ENCODE peak calls at places on chromosomes 11 and 22, in seven cellular contexts. One of them, this sample, is unnamed.

GRCh38 chr11:115502636-115503082 is 1.6 kb downstream of the CADM1 start:
- DNase-seq in activated CD4-positive, alpha-beta T cell treated with anti-CD3 and anti-CD28 coated beads, Interleukin-2, amount 50 U/mL, for 1 hour: no peak
- DNase-seq in K562: no peak
- DNase-seq in amygdala: no peak
- DNase-seq in AG04450: no peak
- DNase-seq in naive B cell: no peak
- DNase-seq in stomach: no peak
- DNase-seq in this sample: no peak

GRCh38 chr11:106482920-106483761 is 405.7 kb downstream of the AASDHPPT start:
- DNase-seq in activated CD4-positive, alpha-beta T cell treated with anti-CD3 and anti-CD28 coated beads, Interleukin-2, amount 50 U/mL, for 1 hour: no peak
- DNase-seq in K562: no peak
- DNase-seq in amygdala: no peak
- DNase-seq in AG04450: peak; percentile 49
- DNase-seq in naive B cell: no peak
- DNase-seq in stomach: no peak
- DNase-seq in this sample: no peak

GRCh38 chr11:61347916-61348461 is 13.7 kb downstream of the CYB561A3 start:
- DNase-seq in activated CD4-positive, alpha-beta T cell treated with anti-CD3 and anti-CD28 coated beads, Interleukin-2, amount 50 U/mL, for 1 hour: no peak
- DNase-seq in K562: no peak
- DNase-seq in amygdala: no peak
- DNase-seq in AG04450: no peak
- DNase-seq in naive B cell: no peak
- DNase-seq in stomach: no peak
- DNase-seq in this sample: no peak

GRCh38 chr11:68471360-68472340 is 11.1 kb downstream of the PPP6R3 start:
- DNase-seq in activated CD4-positive, alpha-beta T cell treated with anti-CD3 and anti-CD28 coated beads, Interleukin-2, amount 50 U/mL, for 1 hour: peak; percentile 21
- DNase-seq in K562: no peak
- DNase-seq in amygdala: no peak
- DNase-seq in AG04450: no peak
- DNase-seq in naive B cell: no peak
- DNase-seq in stomach: no peak
- DNase-seq in this sample: no peak

GRCh38 chr11:7673724-7674434 is 579 bp upstream of the CYB5R2 start:
- DNase-seq in activated CD4-positive, alpha-beta T cell treated with anti-CD3 and anti-CD28 coated beads, Interleukin-2, amount 50 U/mL, for 1 hour: no peak
- DNase-seq in K562: peak; percentile 33
- DNase-seq in amygdala: no peak
- DNase-seq in AG04450: no peak
- DNase-seq in naive B cell: no peak
- DNase-seq in stomach: peak; percentile 63
- DNase-seq in this sample: peak; percentile 22

GRCh38 chr22:46057762-46058420 is 80.9 kb upstream of the WNT7B start:
- DNase-seq in activated CD4-positive, alpha-beta T cell treated with anti-CD3 and anti-CD28 coated beads, Interleukin-2, amount 50 U/mL, for 1 hour: no peak
- DNase-seq in K562: no peak
- DNase-seq in amygdala: no peak
- DNase-seq in AG04450: no peak
- DNase-seq in naive B cell: peak; percentile 72
- DNase-seq in stomach: peak; percentile 57
- DNase-seq in this sample: peak; percentile 53

GRCh38 chr22:40175571-40176105 is 2.1 kb upstream of the TNRC6B start:
- DNase-seq in activated CD4-positive, alpha-beta T cell treated with anti-CD3 and anti-CD28 coated beads, Interleukin-2, amount 50 U/mL, for 1 hour: no peak
- DNase-seq in K562: no peak
- DNase-seq in amygdala: no peak
- DNase-seq in AG04450: no peak
- DNase-seq in naive B cell: no peak
- DNase-seq in stomach: no peak
- DNase-seq in this sample: no peak

GRCh38 chr11:133041165-133041564 is 491.1 kb downstream of the OPCML start:
- DNase-seq in activated CD4-positive, alpha-beta T cell treated with anti-CD3 and anti-CD28 coated beads, Interleukin-2, amount 50 U/mL, for 1 hour: no peak
- DNase-seq in K562: no peak
- DNase-seq in amygdala: no peak
- DNase-seq in AG04450: no peak
- DNase-seq in naive B cell: no peak
- DNase-seq in stomach: no peak
- DNase-seq in this sample: no peak

GRCh38 chr11:48193876-48194275 is 22.7 kb upstream of the OR4B1 start:
- DNase-seq in activated CD4-positive, alpha-beta T cell treated with anti-CD3 and anti-CD28 coated beads, Interleukin-2, amount 50 U/mL, for 1 hour: no peak
- DNase-seq in K562: no peak
- DNase-seq in amygdala: no peak
- DNase-seq in AG04450: peak; percentile 52
- DNase-seq in naive B cell: no peak
- DNase-seq in stomach: no peak
- DNase-seq in this sample: no peak

GRCh38 chr11:62352355-62353336 is 15.4 kb downstream of the ASRGL1 start:
- DNase-seq in activated CD4-positive, alpha-beta T cell treated with anti-CD3 and anti-CD28 coated beads, Interleukin-2, amount 50 U/mL, for 1 hour: no peak
- DNase-seq in K562: no peak
- DNase-seq in amygdala: no peak
- DNase-seq in AG04450: no peak
- DNase-seq in naive B cell: no peak
- DNase-seq in stomach: no peak
- DNase-seq in this sample: no peak

GRCh38 chr22:37443977-37444376 is 16.7 kb upstream of the ELFN2 start:
- DNase-seq in activated CD4-positive, alpha-beta T cell treated with anti-CD3 and anti-CD28 coated beads, Interleukin-2, amount 50 U/mL, for 1 hour: no peak
- DNase-seq in K562: no peak
- DNase-seq in amygdala: no peak
- DNase-seq in AG04450: no peak
- DNase-seq in naive B cell: no peak
- DNase-seq in stomach: no peak
- DNase-seq in this sample: no peak

GRCh38 chr11:33770236-33770635 is 4.1 kb downstream of the FBXO3 start:
- DNase-seq in activated CD4-positive, alpha-beta T cell treated with anti-CD3 and anti-CD28 coated beads, Interleukin-2, amount 50 U/mL, for 1 hour: no peak
- DNase-seq in K562: no peak
- DNase-seq in amygdala: no peak
- DNase-seq in AG04450: no peak
- DNase-seq in naive B cell: no peak
- DNase-seq in stomach: no peak
- DNase-seq in this sample: no peak

GRCh38 chr11:27916541-27917100 is 191.3 kb downstream of the KIF18A start:
- DNase-seq in activated CD4-positive, alpha-beta T cell treated with anti-CD3 and anti-CD28 coated beads, Interleukin-2, amount 50 U/mL, for 1 hour: no peak
- DNase-seq in K562: no peak
- DNase-seq in amygdala: no peak
- DNase-seq in AG04450: no peak
- DNase-seq in naive B cell: no peak
- DNase-seq in stomach: no peak
- DNase-seq in this sample: no peak

GRCh38 chr11:88345408-88345807 is 7.9 kb upstream of the CTSC start:
- DNase-seq in activated CD4-positive, alpha-beta T cell treated with anti-CD3 and anti-CD28 coated beads, Interleukin-2, amount 50 U/mL, for 1 hour: no peak
- DNase-seq in K562: no peak
- DNase-seq in amygdala: no peak
- DNase-seq in AG04450: no peak
- DNase-seq in naive B cell: no peak
- DNase-seq in stomach: no peak
- DNase-seq in this sample: no peak

GRCh38 chr11:87966744-87967143 is 208.5 kb downstream of the RAB38 start:
- DNase-seq in activated CD4-positive, alpha-beta T cell treated with anti-CD3 and anti-CD28 coated beads, Interleukin-2, amount 50 U/mL, for 1 hour: no peak
- DNase-seq in K562: no peak
- DNase-seq in amygdala: no peak
- DNase-seq in AG04450: no peak
- DNase-seq in naive B cell: no peak
- DNase-seq in stomach: no peak
- DNase-seq in this sample: no peak

GRCh38 chr11:57763568-57763967 is 2.0 kb downstream of the CTNND1 start:
- DNase-seq in activated CD4-positive, alpha-beta T cell treated with anti-CD3 and anti-CD28 coated beads, Interleukin-2, amount 50 U/mL, for 1 hour: no peak
- DNase-seq in K562: peak; percentile 40
- DNase-seq in amygdala: no peak
- DNase-seq in AG04450: no peak
- DNase-seq in naive B cell: no peak
- DNase-seq in stomach: no peak
- DNase-seq in this sample: no peak

GRCh38 chr22:23984430-23984829 is 4.5 kb downstream of the GSTT2 start:
- DNase-seq in activated CD4-positive, alpha-beta T cell treated with anti-CD3 and anti-CD28 coated beads, Interleukin-2, amount 50 U/mL, for 1 hour: peak; percentile 68
- DNase-seq in K562: no peak
- DNase-seq in amygdala: no peak
- DNase-seq in AG04450: no peak
- DNase-seq in naive B cell: no peak
- DNase-seq in stomach: no peak
- DNase-seq in this sample: no peak

GRCh38 chr22:36385491-36386350 is 2.0 kb downstream of the MYH9 start:
- DNase-seq in activated CD4-positive, alpha-beta T cell treated with anti-CD3 and anti-CD28 coated beads, Interleukin-2, amount 50 U/mL, for 1 hour: peak; percentile 61
- DNase-seq in K562: no peak
- DNase-seq in amygdala: no peak
- DNase-seq in AG04450: no peak
- DNase-seq in naive B cell: no peak
- DNase-seq in stomach: peak; percentile 83
- DNase-seq in this sample: no peak

GRCh38 chr22:41369089-41369745 is 12.5 kb upstream of the TEF start:
- DNase-seq in activated CD4-positive, alpha-beta T cell treated with anti-CD3 and anti-CD28 coated beads, Interleukin-2, amount 50 U/mL, for 1 hour: no peak
- DNase-seq in K562: no peak
- DNase-seq in amygdala: peak; percentile 25
- DNase-seq in AG04450: no peak
- DNase-seq in naive B cell: no peak
- DNase-seq in stomach: no peak
- DNase-seq in this sample: no peak

GRCh38 chr11:72433455-72434061 is 773 bp downstream of the CLPB start:
- DNase-seq in activated CD4-positive, alpha-beta T cell treated with anti-CD3 and anti-CD28 coated beads, Interleukin-2, amount 50 U/mL, for 1 hour: no peak
- DNase-seq in K562: no peak
- DNase-seq in amygdala: no peak
- DNase-seq in AG04450: no peak
- DNase-seq in naive B cell: peak; percentile 13
- DNase-seq in stomach: no peak
- DNase-seq in this sample: no peak

GRCh38 chr11:16782226-16782919 is 43.9 kb downstream of the C11orf58 start:
- DNase-seq in activated CD4-positive, alpha-beta T cell treated with anti-CD3 and anti-CD28 coated beads, Interleukin-2, amount 50 U/mL, for 1 hour: no peak
- DNase-seq in K562: no peak
- DNase-seq in amygdala: no peak
- DNase-seq in AG04450: no peak
- DNase-seq in naive B cell: no peak
- DNase-seq in stomach: peak; percentile 59
- DNase-seq in this sample: no peak